ENCODE peak calls at places on chromosomes 1 and 21, in ten cellular contexts. T is A549, Z is upper lobe of right lung, P is fibroblast of pulmonary artery, W is psoas muscle, O is choroid plexus epithelial cell, D is AG10803, M is brain microvascular endothelial cell, Q is esophagus squamous epithelium, A is PC-9. N is an unnamed sample.

GRCh38 chr1:193634876-193635275 is 448.5 kb upstream of the B3GALT2 start:
- DNase-seq in T (no peak), Z (no peak), P (no peak), W (no peak), O (no peak), D (no peak), M (no peak), Q (no peak), A (no peak), N (no peak)

GRCh38 chr1:45337630-45338320 is 2.2 kb upstream of the TOE1 start:
- DNase-seq in T (no peak), Z (no peak), P (no peak), W (no peak), O (no peak), D (peak; percentile 10), M (no peak), Q (no peak), A (peak; percentile 51), N (no peak)

GRCh38 chr1:23664837-23665795 is 26.5 kb upstream of the RPL11 start:
- DNase-seq in T (no peak), Z (no peak), P (peak; percentile 51), W (no peak), O (peak; percentile 60), D (peak; percentile 32), M (peak; percentile 5), Q (no peak), A (no peak), N (no peak)

GRCh38 chr1:196659471-196659870 is 7.6 kb downstream of the CFH start:
- DNase-seq in T (no peak), Z (no peak), P (no peak), W (no peak), O (peak; percentile 52), D (peak; percentile 11), M (no peak), Q (no peak), A (no peak), N (no peak)

GRCh38 chr1:200483491-200484143 is 73.8 kb upstream of the ZNF281 start:
- DNase-seq in T (peak; percentile 98), Z (no peak), P (peak; percentile 97), W (no peak), O (peak; percentile 94), D (peak; percentile 98), M (peak; percentile 97), Q (no peak), A (peak; percentile 97), N (peak; percentile 95)

GRCh38 chr1:173050865-173051264 is at the start of gene TNFSF18:
- DNase-seq in T (no peak), Z (no peak), P (peak; percentile 71), W (no peak), O (peak; percentile 91), D (no peak), M (peak; percentile 68), Q (no peak), A (no peak), N (peak; percentile 83)

GRCh38 chr21:42223826-42224575 is 5.1 kb downstream of the ABCG1 start:
- DNase-seq in T (no peak), Z (peak; percentile 57), P (no peak), W (no peak), O (no peak), D (no peak), M (no peak), Q (no peak), A (no peak), N (no peak)

GRCh38 chr1:183272390-183272801 is 86.3 kb downstream of the LAMC2 start:
- DNase-seq in T (peak; percentile 40), Z (no peak), P (peak; percentile 59), W (no peak), O (peak; percentile 54), D (peak; percentile 98), M (peak; percentile 54), Q (no peak), A (peak; percentile 85), N (peak; percentile 95)

GRCh38 chr1:17636612-17637011 is 97.1 kb downstream of the ARHGEF10L start:
- DNase-seq in T (no peak), Z (no peak), P (no peak), W (no peak), O (peak; percentile 18), D (peak; percentile 45), M (no peak), Q (no peak), A (peak; percentile 38), N (no peak)

GRCh38 chr1:29671446-29671845 is 435.1 kb downstream of the PTPRU start:
- DNase-seq in T (no peak), Z (peak; percentile 40), P (no peak), W (no peak), O (no peak), D (no peak), M (no peak), Q (no peak), A (no peak), N (no peak)

GRCh38 chr1:94284481-94284880 is 47.1 kb upstream of the ARHGAP29 start:
- DNase-seq in T (no peak), Z (no peak), P (no peak), W (no peak), O (peak; percentile 71), D (peak; percentile 60), M (peak; percentile 54), Q (no peak), A (no peak), N (peak; percentile 36)

GRCh38 chr1:9258629-9259028 is 24.1 kb downstream of the H6PD start:
- DNase-seq in T (no peak), Z (no peak), P (no peak), W (no peak), O (no peak), D (no peak), M (no peak), Q (no peak), A (no peak), N (no peak)

GRCh38 chr1:69246109-69246508 is 321.6 kb upstream of the LRRC7 start:
- DNase-seq in T (no peak), Z (no peak), P (no peak), W (no peak), O (peak; percentile 1), D (no peak), M (no peak), Q (no peak), A (no peak), N (no peak)

DNA sequence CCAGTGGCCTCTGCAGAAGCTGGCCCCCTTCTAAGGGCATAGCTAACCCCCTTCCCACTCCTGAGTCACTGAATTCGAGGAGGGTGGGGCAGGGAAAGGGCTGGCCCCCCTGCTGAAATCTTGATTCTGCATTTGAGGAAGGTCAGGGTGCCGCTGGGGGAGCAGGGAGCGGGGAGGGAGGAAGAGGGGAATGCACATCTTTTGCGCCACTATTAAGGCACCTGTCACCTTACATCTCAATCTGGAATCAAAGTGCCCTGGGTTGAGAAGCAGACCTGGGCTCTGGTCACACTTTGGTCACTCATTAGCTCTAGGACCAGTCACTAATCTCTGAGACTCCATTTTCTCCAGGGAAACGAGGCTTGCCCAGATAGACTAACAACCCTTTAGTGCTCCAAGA is 62.0 kb downstream of the TOR1AIP2 start:
- DNase-seq in T (no peak), Z (no peak), P (no peak), W (no peak), O (no peak), D (no peak), M (no peak), Q (no peak), A (no peak), N (no peak)
- H3K4me3 ChIP-seq in T (peak overlapping the region; percentile 48), Z (peak overlapping the region; percentile 48), P (no peak overlapping the region), W (peak overlapping the region; percentile 61), O (no peak overlapping the region), D (peak overlapping the region; percentile 60), M (no peak overlapping the region), Q (peak overlapping the region; percentile 47), A (peak overlapping the region; percentile 57), N (no peak overlapping the region)

GRCh38 chr1:4172659-4173599 is 272.9 kb upstream of the C1orf174 start:
- DNase-seq in T (peak; percentile 39), Z (no peak), P (no peak), W (no peak), O (no peak), D (no peak), M (no peak), Q (no peak), A (no peak), N (no peak)
- TF ChIP-seq CTCF in T (peak; percentile 21), Z (no peak), P (no peak), W (no peak), O (no peak), D (no peak), M (no peak), Q (no peak), A (no peak), N (no peak)

DNA sequence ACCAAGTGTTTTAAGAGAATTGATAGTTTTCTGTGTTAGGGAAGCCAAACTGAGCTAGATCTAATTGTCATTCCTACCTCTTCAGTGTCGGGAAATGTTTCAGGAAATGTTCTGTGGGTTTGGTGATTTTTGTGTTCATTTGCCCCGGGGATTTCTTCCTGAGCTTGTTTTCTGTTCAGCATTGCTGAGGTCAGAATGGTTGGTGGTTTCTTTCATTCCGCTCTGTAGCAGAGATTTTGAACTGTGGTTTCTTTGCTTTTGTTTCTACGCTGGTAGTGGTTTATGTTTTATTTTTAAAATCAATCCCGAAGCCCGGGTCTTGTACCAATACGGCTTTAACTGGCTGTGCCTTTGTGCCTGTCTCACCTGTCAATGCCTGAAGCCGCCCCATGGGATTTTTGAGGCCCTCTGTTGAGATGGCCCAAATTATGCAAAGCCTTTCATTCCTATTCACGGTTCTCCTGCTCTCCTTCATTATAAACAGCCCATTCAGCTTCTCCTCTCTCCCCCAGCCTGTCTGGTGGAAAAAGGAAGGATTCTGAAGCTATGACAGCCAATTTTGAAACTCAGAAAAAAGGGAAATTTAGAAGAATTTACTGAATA is 417.2 kb upstream of the KAZN start:
- DNase-seq in T (no peak), Z (no peak), P (no peak), W (no peak), O (no peak), D (no peak), M (no peak), Q (no peak), A (no peak), N (no peak)
- H3K4me3 ChIP-seq in T (no peak overlapping the region), Z (no peak overlapping the region), P (no peak overlapping the region), W (no peak overlapping the region), O (no peak overlapping the region), D (no peak overlapping the region), M (no peak overlapping the region), Q (no peak overlapping the region), A (no peak overlapping the region), N (no peak overlapping the region)

GRCh38 chr1:56406821-56407220 is 172.5 kb downstream of the PLPP3 start:
- DNase-seq in T (no peak), Z (no peak), P (no peak), W (no peak), O (no peak), D (no peak), M (no peak), Q (no peak), A (no peak), N (no peak)

GRCh38 chr1:56411484-56412180 is 167.7 kb downstream of the PLPP3 start:
- DNase-seq in T (no peak), Z (no peak), P (peak; percentile 62), W (no peak), O (no peak), D (peak; percentile 89), M (no peak), Q (no peak), A (no peak), N (no peak)

GRCh38 chr1:56411021-56411420 is 168.3 kb downstream of the PLPP3 start:
- DNase-seq in T (no peak), Z (no peak), P (no peak), W (no peak), O (no peak), D (no peak), M (no peak), Q (no peak), A (no peak), N (no peak)

GRCh38 chr1:56410405-56410804 is 169.0 kb downstream of the PLPP3 start:
- DNase-seq in T (no peak), Z (no peak), P (no peak), W (no peak), O (no peak), D (no peak), M (no peak), Q (no peak), A (no peak), N (no peak)

GRCh38 chr1:56409112-56409691 is 170.2 kb downstream of the PLPP3 start:
- DNase-seq in T (no peak), Z (peak; percentile 79), P (no peak), W (peak; percentile 13), O (no peak), D (peak; percentile 33), M (no peak), Q (no peak), A (no peak), N (no peak)
- TF ChIP-seq CTCF in T (peak; percentile 7), Z (peak; percentile 49), P (peak; percentile 17), W (peak; percentile 51), O (peak; percentile 47), D (no peak), M (peak; percentile 37), Q (peak; percentile 64), A (peak; percentile 67), N (no peak)

N was measured in foreskin fibroblast.